ENCODE peak calls at places on chromosomes 6 and 20, in five cellular contexts. D is transverse colon, I is fibroblast of lung, S is heart left ventricle, V is sigmoid colon. C is an unnamed sample.

GRCh38 chr6:39213195-39213920 is 15.9 kb downstream of the KCNK5 start:
- DNase-seq in D (no peak), I (no peak), S (no peak), V (no peak), C (no peak)

GRCh38 chr20:33914871-33915270 is 78.8 kb upstream of the RALY start:
- DNase-seq in D (no peak), I (peak), S (no peak), V (no peak), C (no peak)

GRCh38 chr20:15831201-15831600 is 742.0 kb downstream of the KIF16B start:
- DNase-seq in D (no peak), I (no peak), S (no peak), V (no peak), C (no peak)

GRCh38 chr20:58237318-58238182 is 9.1 kb upstream of the ANKRD60 start:
- DNase-seq in D (no peak), I (peak), S (no peak), V (no peak), C (no peak)

GRCh38 chr20:25525857-25526256 is 59.5 kb downstream of the NINL start:
- DNase-seq in D (no peak), I (peak), S (no peak), V (no peak), C (no peak)

GRCh38 chr6:110560239-110561015 is 84.0 kb upstream of the SLC22A16 start:
- DNase-seq in D (no peak), I (no peak), S (no peak), V (no peak), C (no peak)

GRCh38 chr6:110530671-110531070 is 54.3 kb upstream of the SLC22A16 start:
- DNase-seq in D (no peak), I (no peak), S (no peak), V (no peak), C (no peak)

GRCh38 chr6:20708367-20709124 is 174.3 kb downstream of the CDKAL1 start:
- DNase-seq in D (no peak), I (peak), S (no peak), V (no peak), C (no peak)

GRCh38 chr6:1190361-1190760 is 121.5 kb upstream of the FOXQ1 start:
- DNase-seq in D (no peak), I (peak), S (no peak), V (no peak), C (no peak)

GRCh38 chr20:59672576-59672975 is 68.2 kb downstream of the PHACTR3 start:
- DNase-seq in D (no peak), I (no peak), S (no peak), V (no peak), C (no peak)

GRCh38 chr6:132813173-132813856 is 1.1 kb upstream of the RPS12 start:
- DNase-seq in D (peak), I (peak), S (peak), V (peak), C (peak)

GRCh38 chr6:26286168-26286854 is 78.7 kb upstream of the BTN3A2 start:
- DNase-seq in D (peak), I (peak), S (peak), V (peak), C (peak)

GRCh38 chr20:9179193-9179802 is 110.4 kb downstream of the PLCB4 start:
- DNase-seq in D (no peak), I (peak), S (no peak), V (no peak), C (no peak)

GRCh38 chr6:10395946-10396577 is 18.8 kb downstream of the TFAP2A start:
- DNase-seq in D (no peak), I (no peak), S (no peak), V (no peak), C (no peak)

GRCh38 chr6:163951990-163952389 is 537.5 kb downstream of the QKI start:
- DNase-seq in D (no peak), I (no peak), S (no peak), V (no peak), C (no peak)

GRCh38 chr20:760751-761417 is 7.4 kb downstream of the SLC52A3 start:
- DNase-seq in D (no peak), I (no peak), S (no peak), V (no peak), C (no peak)

GRCh38 chr20:63206878-63207277 is 9.1 kb downstream of the YTHDF1 start:
- DNase-seq in D (no peak), I (no peak), S (no peak), V (no peak), C (no peak)

GRCh38 chr20:9514461-9515210 is at the start of gene LAMP5:
- DNase-seq in D (no peak), I (peak), S (no peak), V (no peak), C (peak)

GRCh38 chr6:79605968-79606764 is 25.0 kb upstream of the SH3BGRL2 start:
- DNase-seq in D (no peak), I (no peak), S (no peak), V (no peak), C (no peak)

GRCh38 chr6:159038914-159039884 is 5.6 kb downstream of the TAGAP start:
- DNase-seq in D (no peak), I (peak), S (no peak), V (no peak), C (no peak)

GRCh38 chr20:1005452-1006027 is 3.4 kb upstream of the RSPO4 start:
- DNase-seq in D (peak), I (peak), S (no peak), V (peak), C (no peak)

GRCh38 chr20:57807418-57808265 is 97.8 kb upstream of the PMEPA1 start:
- DNase-seq in D (no peak), I (no peak), S (peak), V (no peak), C (no peak)

GRCh38 chr6:89252902-89253301 is 35.7 kb upstream of the GABRR1 start:
- DNase-seq in D (no peak), I (no peak), S (no peak), V (no peak), C (no peak)

GRCh38 chr20:50242863-50243609 is 52.4 kb downstream of the CEBPB start:
- DNase-seq in D (peak), I (no peak), S (no peak), V (no peak), C (peak)

GRCh38 chr6:145147559-145147958 is 587.8 kb downstream of the EPM2A start:
- DNase-seq in D (no peak), I (peak), S (no peak), V (no peak), C (no peak)

GRCh38 chr6:36362551-36363389 is 24.7 kb downstream of the ETV7 start:
- DNase-seq in D (no peak), I (no peak), S (no peak), V (no peak), C (no peak)

GRCh38 chr20:62055106-62055861 is 10.4 kb downstream of the TAF4 start:
- DNase-seq in D (no peak), I (no peak), S (no peak), V (no peak), C (no peak)

GRCh38 chr20:56626367-56627121 is 2.6 kb upstream of the TFAP2C start:
- DNase-seq in D (peak), I (no peak), S (no peak), V (peak), C (no peak)

GRCh38 chr6:227812-228338 is 64.4 kb upstream of the DUSP22 start:
- DNase-seq in D (no peak), I (no peak), S (no peak), V (no peak), C (no peak)

GRCh38 chr6:140980265-140980887 is 1152.3 kb upstream of the GJE1 start:
- DNase-seq in D (no peak), I (no peak), S (no peak), V (no peak), C (no peak)

GRCh38 chr20:36862857-36863668 is 12.9 kb upstream of the TLDC2 start:
- DNase-seq in D (no peak), I (no peak), S (no peak), V (no peak), C (no peak)

GRCh38 chr20:36860339-36860738 is 15.6 kb upstream of the TLDC2 start:
- DNase-seq in D (no peak), I (peak), S (no peak), V (no peak), C (no peak)

GRCh38 chr20:36860811-36861624 is 14.9 kb upstream of the TLDC2 start:
- DNase-seq in D (no peak), I (no peak), S (no peak), V (no peak), C (no peak)

GRCh38 chr20:36861875-36862801 is 13.8 kb upstream of the TLDC2 start:
- DNase-seq in D (peak), I (peak), S (peak), V (peak), C (peak)

DNA sequence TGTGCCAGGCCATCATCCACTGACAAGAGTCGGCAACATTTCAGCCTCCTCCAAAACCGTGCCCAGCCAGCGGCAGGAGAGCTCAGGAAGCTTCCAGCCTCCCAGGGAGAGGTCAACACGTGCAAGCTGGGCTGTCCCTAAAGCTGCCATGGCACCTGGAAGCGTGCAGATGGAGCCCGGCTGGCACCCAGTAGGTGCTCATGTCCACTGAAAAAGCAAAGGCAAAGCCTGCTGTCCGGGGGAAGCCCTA is 14.4 kb upstream of the TLDC2 start:
- DNase-seq in D (no peak), I (no peak), S (peak), V (peak), C (no peak)
- H3K27ac ChIP-seq in D (peak), I (peak), S (peak), V (peak), C (peak)

DNA sequence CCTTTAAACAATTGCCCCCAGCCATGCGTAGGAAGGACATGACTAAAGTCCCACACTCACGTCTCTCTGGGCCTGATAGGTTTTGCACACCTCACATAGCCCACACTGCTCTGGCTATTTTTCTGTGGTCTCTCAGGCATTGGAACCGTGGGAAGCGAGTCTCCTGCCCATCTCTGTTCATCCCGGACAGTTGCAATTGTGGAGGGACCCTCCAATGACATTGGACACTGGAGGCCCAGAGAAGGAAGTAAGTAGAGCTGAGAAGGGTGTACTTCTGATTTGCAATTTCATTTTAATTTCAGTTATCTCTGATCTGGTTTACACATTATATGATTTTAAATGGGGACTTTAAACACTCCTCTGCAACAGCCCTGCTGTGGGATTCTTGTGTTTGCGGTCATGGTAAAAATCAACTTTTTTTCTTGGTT is 23.3 kb upstream of the CST3 start:
- DNase-seq in D (no peak), I (no peak), S (no peak), V (no peak), C (no peak)
- H3K27ac ChIP-seq in D (peak), I (no peak), S (no peak), V (no peak), C (no peak)

GRCh38 chr6:41730531-41731436 is 4.6 kb downstream of the TFEB start:
- DNase-seq in D (no peak), I (no peak), S (peak), V (no peak), C (no peak)
- H3K27ac ChIP-seq in D (no peak), I (no peak), S (peak), V (no peak), C (peak)

GRCh38 chr6:16498237-16498636 is 259.9 kb downstream of the GMPR start:
- DNase-seq in D (no peak), I (no peak), S (no peak), V (no peak), C (no peak)
- H3K27ac ChIP-seq in D (no peak), I (no peak), S (no peak), V (no peak), C (no peak)

C was measured in caudate nucleus.